ENCODE peak calls at places on chromosomes 16 and 17, in five cellular contexts. One of them, this sample, is unnamed.

GRCh38 chr17:56597495-56597990 is 4.0 kb downstream of the NOG start:
- DNase-seq in left ventricle myocardium inferior: no peak
- DNase-seq in OCI-LY7: no peak
- DNase-seq in lung: no peak
- DNase-seq in prostate gland: no peak
- DNase-seq in this sample: no peak

GRCh38 chr17:50908860-50909764 is 43.0 kb upstream of the TOB1 start:
- DNase-seq in lung: peak; percentile 71
- DNase-seq in left ventricle myocardium inferior: peak; percentile 78
- DNase-seq in OCI-LY7: no peak
- DNase-seq in prostate gland: peak; percentile 91
- DNase-seq in this sample: no peak

GRCh38 chr16:75550211-75550662 is 5.8 kb downstream of the TMEM231 start:
- DNase-seq in OCI-LY7: peak; percentile 54
- DNase-seq in prostate gland: peak; percentile 20
- DNase-seq in left ventricle myocardium inferior: no peak
- DNase-seq in lung: peak; percentile 34
- DNase-seq in this sample: no peak

GRCh38 chr17:4800462-4801185 is 1.5 kb downstream of the C17orf114 start:
- DNase-seq in prostate gland: no peak
- DNase-seq in OCI-LY7: no peak
- DNase-seq in left ventricle myocardium inferior: no peak
- DNase-seq in lung: no peak
- DNase-seq in this sample: no peak

GRCh38 chr17:79413591-79413990 is 197.3 kb downstream of the RBFOX3 start:
- DNase-seq in lung: no peak
- DNase-seq in left ventricle myocardium inferior: no peak
- DNase-seq in OCI-LY7: no peak
- DNase-seq in prostate gland: peak; percentile 26
- DNase-seq in this sample: no peak

GRCh38 chr16:75616541-75617010 is 6.5 kb downstream of the ADAT1 start:
- DNase-seq in prostate gland: no peak
- DNase-seq in lung: no peak
- DNase-seq in left ventricle myocardium inferior: no peak
- DNase-seq in OCI-LY7: no peak
- DNase-seq in this sample: no peak

GRCh38 chr16:88764913-88765349 is 20.1 kb downstream of the PIEZO1 start:
- DNase-seq in prostate gland: peak; percentile 91
- DNase-seq in left ventricle myocardium inferior: no peak
- DNase-seq in lung: peak; percentile 83
- DNase-seq in OCI-LY7: no peak
- DNase-seq in this sample: no peak

GRCh38 chr16:81551141-81551808 is 106.7 kb downstream of the CMIP start:
- DNase-seq in prostate gland: no peak
- DNase-seq in left ventricle myocardium inferior: no peak
- DNase-seq in OCI-LY7: no peak
- DNase-seq in lung: no peak
- DNase-seq in this sample: no peak

GRCh38 chr17:77319211-77320031 is 178.7 kb downstream of the SEC14L1 start:
- DNase-seq in prostate gland: peak; percentile 95
- DNase-seq in left ventricle myocardium inferior: peak; percentile 83
- DNase-seq in lung: peak; percentile 87
- DNase-seq in OCI-LY7: peak; percentile 57
- DNase-seq in this sample: peak; percentile 87

GRCh38 chr17:40074871-40075215 is 12.1 kb downstream of the THRA start:
- DNase-seq in OCI-LY7: no peak
- DNase-seq in left ventricle myocardium inferior: no peak
- DNase-seq in lung: no peak
- DNase-seq in prostate gland: no peak
- DNase-seq in this sample: no peak

GRCh38 chr17:39699818-39700147 is at the start of gene ERBB2:
- DNase-seq in OCI-LY7: no peak
- DNase-seq in prostate gland: peak; percentile 86
- DNase-seq in left ventricle myocardium inferior: peak; percentile 68
- DNase-seq in lung: peak; percentile 81
- DNase-seq in this sample: no peak

GRCh38 chr17:55743103-55743679 is 7.7 kb upstream of the PCTP start:
- DNase-seq in prostate gland: peak; percentile 15
- DNase-seq in lung: peak; percentile 49
- DNase-seq in left ventricle myocardium inferior: no peak
- DNase-seq in OCI-LY7: no peak
- DNase-seq in this sample: peak; percentile 92

GRCh38 chr17:64155090-64155630 is 25.2 kb upstream of the ERN1 start:
- DNase-seq in left ventricle myocardium inferior: no peak
- DNase-seq in OCI-LY7: no peak
- DNase-seq in lung: no peak
- DNase-seq in prostate gland: no peak
- DNase-seq in this sample: no peak

GRCh38 chr17:64157669-64158180 is 27.8 kb upstream of the ERN1 start:
- DNase-seq in OCI-LY7: no peak
- DNase-seq in prostate gland: no peak
- DNase-seq in left ventricle myocardium inferior: no peak
- DNase-seq in lung: no peak
- DNase-seq in this sample: no peak

GRCh38 chr17:64155751-64156544 is 26.0 kb upstream of the ERN1 start:
- DNase-seq in lung: peak; percentile 44
- DNase-seq in prostate gland: peak; percentile 86
- DNase-seq in OCI-LY7: no peak
- DNase-seq in left ventricle myocardium inferior: peak; percentile 78
- DNase-seq in this sample: no peak

GRCh38 chr17:64158411-64158810 is 28.5 kb upstream of the ERN1 start:
- DNase-seq in prostate gland: no peak
- DNase-seq in left ventricle myocardium inferior: no peak
- DNase-seq in OCI-LY7: no peak
- DNase-seq in lung: no peak
- DNase-seq in this sample: no peak

DNA sequence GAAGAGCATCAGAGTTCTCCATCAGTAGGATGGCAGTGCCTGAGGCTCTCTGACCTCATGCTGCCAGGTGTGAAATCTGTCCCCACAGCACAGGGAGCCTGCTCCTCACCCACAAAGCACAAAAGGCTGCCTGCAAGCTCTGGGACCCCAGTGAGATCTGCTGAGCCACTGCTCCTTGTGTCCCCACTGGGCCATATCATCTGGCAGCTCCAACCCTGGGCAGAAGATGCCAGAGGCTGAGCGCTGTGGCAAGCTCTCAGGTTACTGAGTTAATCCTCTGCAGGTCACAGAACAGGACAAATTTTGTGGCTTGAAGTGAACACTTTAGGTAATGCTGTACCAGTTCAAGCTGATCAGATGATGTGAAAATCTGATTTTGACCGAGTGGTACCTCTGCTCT is 26.7 kb upstream of the ERN1 start:
- DNase-seq in prostate gland: no peak
- DNase-seq in lung: no peak
- DNase-seq in OCI-LY7: no peak
- DNase-seq in left ventricle myocardium inferior: no peak
- DNase-seq in this sample: no peak
- H3K4me3 ChIP-seq in prostate gland: no peak overlapping the region
- H3K4me3 ChIP-seq in lung: no peak overlapping the region
- H3K4me3 ChIP-seq in OCI-LY7: no peak overlapping the region
- H3K4me3 ChIP-seq in left ventricle myocardium inferior: peak overlapping the region; percentile 28
- H3K4me3 ChIP-seq in this sample: no peak overlapping the region

GRCh38 chr16:12321363-12321762 is 344.8 kb downstream of the SNX29 start:
- DNase-seq in left ventricle myocardium inferior: no peak
- DNase-seq in lung: no peak
- DNase-seq in OCI-LY7: peak; percentile 98
- DNase-seq in prostate gland: no peak
- DNase-seq in this sample: no peak

GRCh38 chr16:12318661-12319463 is 342.3 kb downstream of the SNX29 start:
- DNase-seq in lung: no peak
- DNase-seq in OCI-LY7: no peak
- DNase-seq in prostate gland: no peak
- DNase-seq in left ventricle myocardium inferior: no peak
- DNase-seq in this sample: no peak

GRCh38 chr16:12320298-12320706 is 343.8 kb downstream of the SNX29 start:
- DNase-seq in lung: no peak
- DNase-seq in prostate gland: no peak
- DNase-seq in left ventricle myocardium inferior: no peak
- DNase-seq in OCI-LY7: peak; percentile 62
- DNase-seq in this sample: no peak

GRCh38 chr16:12317856-12318591 is 341.5 kb downstream of the SNX29 start:
- DNase-seq in prostate gland: peak; percentile 15
- DNase-seq in OCI-LY7: no peak
- DNase-seq in left ventricle myocardium inferior: no peak
- DNase-seq in lung: no peak
- DNase-seq in this sample: no peak

GRCh38 chr16:12319464-12320030 is 343.0 kb downstream of the SNX29 start:
- DNase-seq in OCI-LY7: no peak
- DNase-seq in left ventricle myocardium inferior: no peak
- DNase-seq in prostate gland: no peak
- DNase-seq in lung: no peak
- DNase-seq in this sample: no peak
- H3K4me1 ChIP-seq in OCI-LY7: peaks cover 100% of the 10 kb centered on the region
- H3K4me1 ChIP-seq in left ventricle myocardium inferior: peaks cover 28% of the 10 kb centered on the region
- H3K4me1 ChIP-seq in prostate gland: no peaks in the 10 kb centered on the region
- H3K4me1 ChIP-seq in lung: peaks cover 11% of the 10 kb centered on the region
- H3K4me1 ChIP-seq in this sample: peaks cover 17% of the 10 kb centered on the region

DNA sequence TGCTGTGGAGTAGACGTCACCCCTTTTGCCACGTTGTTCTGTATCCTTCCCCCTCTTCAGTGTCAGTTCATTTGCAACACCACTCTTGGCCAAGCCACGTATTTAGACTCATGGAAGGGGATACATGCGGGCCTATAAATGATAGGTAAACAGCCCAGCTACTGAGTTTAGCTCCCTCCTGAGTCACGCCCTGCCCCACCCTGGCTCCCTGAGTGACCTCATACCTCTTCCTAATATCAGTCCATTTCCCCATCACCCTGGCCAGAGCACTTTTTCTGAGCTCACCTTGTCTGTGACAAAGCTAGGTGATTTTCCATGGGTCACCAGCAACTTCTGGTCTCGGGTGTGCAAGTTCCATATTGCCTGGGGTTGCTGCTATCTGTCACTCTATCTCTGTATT is 147.2 kb upstream of the MAF start:
- DNase-seq in prostate gland: no peak
- DNase-seq in OCI-LY7: no peak
- DNase-seq in left ventricle myocardium inferior: no peak
- DNase-seq in lung: no peak
- DNase-seq in this sample: no peak
- H3K4me3 ChIP-seq in prostate gland: no peak overlapping the region
- H3K4me3 ChIP-seq in OCI-LY7: no peak overlapping the region
- H3K4me3 ChIP-seq in left ventricle myocardium inferior: no peak overlapping the region
- H3K4me3 ChIP-seq in lung: no peak overlapping the region
- H3K4me3 ChIP-seq in this sample: no peak overlapping the region

GRCh38 chr16:17370233-17371013 is 100.3 kb downstream of the XYLT1 start:
- DNase-seq in left ventricle myocardium inferior: no peak
- DNase-seq in lung: no peak
- DNase-seq in OCI-LY7: peak; percentile 19
- DNase-seq in prostate gland: no peak
- DNase-seq in this sample: no peak

GRCh38 chr16:17373533-17373932 is 97.2 kb downstream of the XYLT1 start:
- DNase-seq in left ventricle myocardium inferior: no peak
- DNase-seq in OCI-LY7: no peak
- DNase-seq in prostate gland: no peak
- DNase-seq in lung: no peak
- DNase-seq in this sample: no peak

GRCh38 chr16:17371014-17371296 is 99.8 kb downstream of the XYLT1 start:
- DNase-seq in OCI-LY7: no peak
- DNase-seq in lung: no peak
- DNase-seq in left ventricle myocardium inferior: no peak
- DNase-seq in prostate gland: no peak
- DNase-seq in this sample: no peak

GRCh38 chr16:17374668-17375255 is 96.0 kb downstream of the XYLT1 start:
- DNase-seq in prostate gland: no peak
- DNase-seq in lung: no peak
- DNase-seq in OCI-LY7: no peak
- DNase-seq in left ventricle myocardium inferior: no peak
- DNase-seq in this sample: no peak

GRCh38 chr16:17372383-17372782 is 98.4 kb downstream of the XYLT1 start:
- DNase-seq in prostate gland: no peak
- DNase-seq in lung: no peak
- DNase-seq in left ventricle myocardium inferior: no peak
- DNase-seq in OCI-LY7: peak; percentile 31
- DNase-seq in this sample: no peak
- H3K4me1 ChIP-seq in prostate gland: peaks cover 9% of the 10 kb centered on the region
- H3K4me1 ChIP-seq in lung: peaks cover 8% of the 10 kb centered on the region
- H3K4me1 ChIP-seq in left ventricle myocardium inferior: peaks cover 40% of the 10 kb centered on the region
- H3K4me1 ChIP-seq in OCI-LY7: peaks cover 93% of the 10 kb centered on the region
- H3K4me1 ChIP-seq in this sample: no peaks in the 10 kb centered on the region

DNA sequence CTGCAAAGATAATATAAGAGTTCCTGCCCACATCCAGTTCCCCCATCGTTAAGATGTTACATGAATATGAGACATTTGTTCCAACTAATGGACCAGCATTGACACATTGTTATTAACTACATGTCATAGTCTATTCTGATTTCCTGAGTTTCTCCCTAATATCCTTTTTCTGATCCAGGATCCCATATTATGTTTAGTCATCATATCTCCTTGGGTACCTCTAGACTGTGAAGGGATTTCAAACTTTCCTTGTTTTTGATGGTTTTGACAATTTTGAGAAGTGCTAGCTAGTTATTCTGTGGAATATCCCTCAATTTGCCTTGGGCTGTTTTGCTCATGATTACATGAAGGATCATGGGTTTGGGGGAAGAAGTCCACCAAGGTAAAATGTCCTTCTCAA is 42.4 kb downstream of the CACNG3 start:
- DNase-seq in left ventricle myocardium inferior: no peak
- DNase-seq in prostate gland: no peak
- DNase-seq in OCI-LY7: no peak
- DNase-seq in lung: no peak
- DNase-seq in this sample: no peak
- H3K4me3 ChIP-seq in left ventricle myocardium inferior: no peak overlapping the region
- H3K4me3 ChIP-seq in prostate gland: no peak overlapping the region
- H3K4me3 ChIP-seq in OCI-LY7: no peak overlapping the region
- H3K4me3 ChIP-seq in lung: no peak overlapping the region
- H3K4me3 ChIP-seq in this sample: no peak overlapping the region

DNA sequence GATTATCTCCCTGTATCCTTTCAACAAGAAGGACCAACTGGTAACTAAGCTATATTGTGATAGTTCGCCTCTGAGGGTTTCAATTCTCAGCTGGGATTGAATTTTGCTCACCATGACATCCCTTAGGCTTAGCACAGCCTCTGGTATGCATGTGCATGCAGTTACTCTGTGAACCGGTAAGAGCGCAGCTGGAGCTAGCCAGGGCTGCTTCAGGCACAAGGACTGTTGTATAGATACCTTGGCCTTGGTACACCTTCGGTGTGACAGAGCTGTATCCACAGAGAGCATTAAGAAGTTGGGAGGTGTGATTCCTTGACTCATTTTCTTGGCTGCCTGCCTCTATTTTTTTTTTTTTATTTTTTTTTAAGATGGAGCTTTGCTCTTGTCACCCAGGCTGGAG is 2.3 kb upstream of the NUTF2 start:
- DNase-seq in lung: no peak
- DNase-seq in prostate gland: no peak
- DNase-seq in left ventricle myocardium inferior: no peak
- DNase-seq in OCI-LY7: peak; percentile 23
- DNase-seq in this sample: no peak
- H3K4me1 ChIP-seq in lung: peaks cover 21% of the 10 kb centered on the region
- H3K4me1 ChIP-seq in prostate gland: peaks cover 15% of the 10 kb centered on the region
- H3K4me1 ChIP-seq in left ventricle myocardium inferior: peaks cover 74% of the 10 kb centered on the region
- H3K4me1 ChIP-seq in OCI-LY7: peaks cover 45% of the 10 kb centered on the region
- H3K4me1 ChIP-seq in this sample: peaks cover 18% of the 10 kb centered on the region

GRCh38 chr16:19115148-19116021 is 1.6 kb downstream of the ITPRIPL2 start:
- DNase-seq in OCI-LY7: no peak
- DNase-seq in left ventricle myocardium inferior: peak; percentile 53
- DNase-seq in lung: no peak
- DNase-seq in prostate gland: no peak
- DNase-seq in this sample: no peak
- H3K4me3 ChIP-seq in OCI-LY7: no peak overlapping the region
- H3K4me3 ChIP-seq in left ventricle myocardium inferior: peak overlapping the region; percentile 78
- H3K4me3 ChIP-seq in lung: peak overlapping the region; percentile 49
- H3K4me3 ChIP-seq in prostate gland: peak overlapping the region; percentile 57
- H3K4me3 ChIP-seq in this sample: no peak overlapping the region